ENCODE peak calls at places on chromosomes 7 and 10, in ten cellular contexts. W is neural crest cell, J is lower lobe of right lung, A is sigmoid colon, D is RWPE1, T is ovary, S is nephron progenitor cell, N is GM13977, O is osteocyte, X is AG09309. H is an unnamed sample.
A peak's percentile ranks its signal among the peaks of the same experiment; 100 is the strongest.

GRCh38 chr7:43781726-43782607 is 23.5 kb downstream of the BLVRA start:
- DNase-seq in W (no peak), J (no peak), A (peak; percentile 64), D (peak; percentile 36), T (no peak), S (no peak), N (no peak), O (peak; percentile 34), X (peak; percentile 43), H (no peak)

GRCh38 chr10:30028006-30028441 is 31.4 kb downstream of the JCAD start:
- DNase-seq in W (no peak), J (peak; percentile 60), A (peak; percentile 86), D (no peak), T (peak; percentile 32), S (no peak), N (no peak), O (no peak), X (no peak), H (no peak)

GRCh38 chr7:47482013-47482761 is 99.7 kb downstream of the TNS3 start:
- DNase-seq in W (no peak), J (no peak), A (no peak), D (peak; percentile 56), T (no peak), S (no peak), N (no peak), O (no peak), X (peak; percentile 74), H (no peak)

GRCh38 chr7:37067961-37068536 is 343.8 kb upstream of the AOAH start:
- DNase-seq in W (no peak), J (no peak), A (no peak), D (no peak), T (no peak), S (peak; percentile 49), N (no peak), O (no peak), X (no peak), H (no peak)

GRCh38 chr7:112086496-112087254 is 119.5 kb downstream of the DOCK4 start:
- DNase-seq in W (no peak), J (no peak), A (no peak), D (no peak), T (no peak), S (no peak), N (no peak), O (no peak), X (no peak), H (no peak)

GRCh38 chr7:104206841-104207240 is 972 bp downstream of the ORC5 start:
- DNase-seq in W (no peak), J (no peak), A (no peak), D (peak; percentile 2), T (no peak), S (no peak), N (no peak), O (no peak), X (no peak), H (no peak)

GRCh38 chr10:51425431-51425830 is 274.0 kb downstream of the CSTF2T start:
- DNase-seq in W (no peak), J (no peak), A (no peak), D (no peak), T (no peak), S (no peak), N (no peak), O (no peak), X (peak; percentile 10), H (no peak)

GRCh38 chr10:130233426-130233825 is 97.2 kb downstream of the GLRX3 start:
- DNase-seq in W (no peak), J (no peak), A (peak; percentile 7), D (no peak), T (no peak), S (no peak), N (no peak), O (peak; percentile 74), X (no peak), H (peak; percentile 37)

GRCh38 chr10:96516337-96516736 is 2.6 kb upstream of the TLL2 start:
- DNase-seq in W (no peak), J (no peak), A (no peak), D (no peak), T (no peak), S (no peak), N (no peak), O (no peak), X (no peak), H (no peak)

GRCh38 chr7:3272691-3273141 is 28.3 kb upstream of the SDK1 start:
- DNase-seq in W (no peak), J (no peak), A (no peak), D (peak; percentile 66), T (no peak), S (no peak), N (no peak), O (no peak), X (no peak), H (no peak)

DNA sequence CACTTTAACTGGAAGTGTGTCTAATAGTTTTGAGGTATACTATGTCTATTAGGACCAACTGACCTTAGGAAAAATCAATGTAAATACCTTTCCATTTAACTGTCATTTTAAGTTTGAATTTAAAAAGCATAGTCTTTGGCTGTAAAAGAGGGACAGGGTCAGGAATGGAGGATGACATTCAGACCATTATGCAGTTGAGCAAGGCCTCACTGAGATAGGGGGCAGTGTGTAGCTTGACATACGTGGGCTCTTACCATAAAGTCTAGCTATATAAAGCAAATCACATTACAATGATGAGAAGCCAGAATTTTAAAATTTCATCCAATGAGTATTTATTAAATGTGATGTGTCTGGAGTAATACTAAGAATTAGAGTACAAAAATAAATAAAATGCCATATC is 17.9 kb downstream of the PALS2 start:
- DNase-seq in W (no peak), J (no peak), A (no peak), D (no peak), T (no peak), S (no peak), N (no peak), O (no peak), X (no peak), H (no peak)
- TF ChIP-seq CTCF in W (peak; percentile 17), J (no peak), A (no peak), D (no peak), T (no peak), S (no peak), N (peak; percentile 45), O (no peak), X (no peak), H (no peak)

GRCh38 chr10:62177111-62177510 is 91.5 kb downstream of the RTKN2 start:
- DNase-seq in W (no peak), J (no peak), A (no peak), D (no peak), T (no peak), S (no peak), N (no peak), O (no peak), X (no peak), H (no peak)
- TF ChIP-seq CTCF in W (no peak), J (no peak), A (no peak), D (no peak), T (no peak), S (no peak), N (no peak), O (no peak), X (no peak), H (no peak)

GRCh38 chr7:138105216-138105615 is 29.0 kb downstream of the AKR1D1 start:
- DNase-seq in W (no peak), J (no peak), A (no peak), D (no peak), T (no peak), S (no peak), N (no peak), O (no peak), X (no peak), H (no peak)
- TF ChIP-seq CTCF in W (no peak), J (no peak), A (no peak), D (no peak), T (no peak), S (no peak), N (no peak), O (no peak), X (no peak), H (no peak)

GRCh38 chr10:103457176-103457712 is 1.5 kb downstream of the CALHM1 start:
- DNase-seq in W (no peak), J (no peak), A (no peak), D (no peak), T (no peak), S (no peak), N (no peak), O (no peak), X (no peak), H (no peak)

GRCh38 chr10:103455235-103455634 is 3.1 kb upstream of the CALHM2 start:
- DNase-seq in W (no peak), J (no peak), A (no peak), D (no peak), T (no peak), S (no peak), N (no peak), O (no peak), X (no peak), H (no peak)

GRCh38 chr10:103456074-103456660 is 2.5 kb downstream of the CALHM1 start:
- DNase-seq in W (no peak), J (no peak), A (no peak), D (no peak), T (no peak), S (no peak), N (no peak), O (no peak), X (no peak), H (no peak)

GRCh38 chr10:103457896-103458583 is 660 bp downstream of the CALHM1 start:
- DNase-seq in W (no peak), J (no peak), A (no peak), D (no peak), T (no peak), S (no peak), N (no peak), O (no peak), X (no peak), H (no peak)

GRCh38 chr10:103458720-103459119 is at the start of gene CALHM1:
- DNase-seq in W (no peak), J (no peak), A (no peak), D (peak; percentile 54), T (no peak), S (peak; percentile 33), N (peak; percentile 89), O (no peak), X (no peak), H (no peak)
- TF ChIP-seq CTCF in W (no peak), J (no peak), A (no peak), D (no peak), T (no peak), S (no peak), N (no peak), O (no peak), X (no peak), H (no peak)

DNA sequence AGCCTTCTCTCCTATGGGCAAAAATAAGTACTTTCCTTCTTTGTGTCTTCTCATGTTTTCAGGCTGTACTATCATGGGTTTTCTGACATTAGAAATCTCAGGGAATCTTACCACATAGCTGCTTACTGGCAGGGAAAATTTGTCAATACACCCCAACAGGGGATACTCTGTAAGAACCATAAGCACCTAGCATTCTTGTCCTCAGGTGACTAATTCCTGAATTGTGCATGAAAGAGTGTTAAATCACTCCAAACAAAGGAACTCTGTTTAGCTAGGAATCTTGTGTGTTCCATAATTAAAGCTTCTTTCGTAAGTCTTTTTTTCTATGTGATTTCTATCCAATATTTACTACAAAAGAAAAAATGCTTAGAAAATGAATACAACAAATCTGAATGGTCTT is 206.7 kb upstream of the POT1 start:
- DNase-seq in W (no peak), J (no peak), A (no peak), D (peak; percentile 29), T (no peak), S (no peak), N (no peak), O (no peak), X (no peak), H (no peak)
- TF ChIP-seq CTCF in W (no peak), J (no peak), A (no peak), D (no peak), T (no peak), S (no peak), N (no peak), O (no peak), X (no peak), H (no peak)